ENCODE peak calls at places on chromosomes 6 and 20, in five cellular contexts. A is GM13977, G is B cell, B is tibial nerve, V is Caco-2. X is an unnamed sample.

GRCh38 chr20:11748436-11748835 is 169.3 kb upstream of the BTBD3 start:
- DNase-seq in A (no peak), G (no peak), B (no peak), V (no peak), X (no peak)

GRCh38 chr6:128580224-128581110 is 60.1 kb upstream of the PTPRK start:
- DNase-seq in A (no peak), G (no peak), B (no peak), V (no peak), X (no peak)

GRCh38 chr20:62412194-62413024 is 5.3 kb upstream of the CABLES2 start:
- DNase-seq in A (no peak), G (no peak), B (no peak), V (no peak), X (no peak)

GRCh38 chr6:90343581-90343980 is 46.9 kb upstream of the BACH2 start:
- DNase-seq in A (no peak), G (no peak), B (no peak), V (no peak), X (no peak)

GRCh38 chr6:14717307-14717706 is 528.6 kb upstream of the JARID2 start:
- DNase-seq in A (no peak), G (no peak), B (no peak), V (no peak), X (peak; percentile 22)

GRCh38 chr6:169850154-169850553 is 98.7 kb downstream of the ERMARD start:
- DNase-seq in A (no peak), G (no peak), B (no peak), V (no peak), X (no peak)

GRCh38 chr6:130717657-130718056 is 109.5 kb upstream of the SMLR1 start:
- DNase-seq in A (no peak), G (no peak), B (no peak), V (no peak), X (no peak)

GRCh38 chr20:2750343-2751251 is 49.8 kb downstream of the CPXM1 start:
- DNase-seq in A (no peak), G (no peak), B (peak; percentile 61), V (peak; percentile 53), X (no peak)

GRCh38 chr20:63854069-63854765 is 7.1 kb upstream of the ABHD16B start:
- DNase-seq in A (peak; percentile 74), G (no peak), B (no peak), V (no peak), X (peak; percentile 64)

GRCh38 chr6:16256781-16257180 is 18.4 kb downstream of the GMPR start:
- DNase-seq in A (no peak), G (no peak), B (no peak), V (no peak), X (no peak)

GRCh38 chr6:14399635-14400034 is 282.1 kb downstream of the CD83 start:
- DNase-seq in A (no peak), G (no peak), B (no peak), V (no peak), X (no peak)

DNA sequence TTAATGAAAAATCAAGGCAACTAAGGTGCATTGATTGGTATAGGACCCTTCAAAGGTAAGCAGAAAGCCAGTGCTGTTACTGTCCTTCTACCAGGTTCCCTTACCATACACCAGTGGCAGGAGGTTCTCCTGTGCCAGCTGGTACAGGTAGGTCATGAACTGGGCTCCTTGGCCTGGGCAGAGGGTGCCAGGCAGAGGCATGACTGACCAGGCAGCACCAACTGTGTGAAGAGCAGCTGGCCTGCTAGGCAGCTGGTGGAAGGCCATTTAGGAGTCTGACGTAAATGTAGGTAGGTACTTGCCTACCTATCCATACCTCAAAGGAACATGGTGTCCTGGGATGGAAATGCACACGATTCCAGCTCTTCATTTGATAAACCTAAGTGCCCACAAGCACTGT is 23.3 kb downstream of the PCNA start:
- DNase-seq in A (no peak), G (no peak), B (no peak), V (no peak), X (no peak)
- TF ChIP-seq CTCF in A (no peak), G (no peak), B (no peak), V (no peak), X (no peak)

GRCh38 chr6:124798942-124799496 is 163.2 kb upstream of the RNF217 start:
- DNase-seq in A (no peak), G (no peak), B (no peak), V (no peak), X (no peak)
- TF ChIP-seq CTCF in A (no peak), G (no peak), B (no peak), V (no peak), X (no peak)

GRCh38 chr6:10425973-10426780 is 11.3 kb upstream of the TFAP2A start:
- DNase-seq in A (peak; percentile 73), G (no peak), B (no peak), V (no peak), X (no peak)

GRCh38 chr6:10421508-10422281 is 6.8 kb upstream of the TFAP2A start:
- DNase-seq in A (no peak), G (no peak), B (no peak), V (no peak), X (peak; percentile 16)

GRCh38 chr6:10422282-10423034 is 7.6 kb upstream of the TFAP2A start:
- DNase-seq in A (no peak), G (no peak), B (no peak), V (no peak), X (no peak)

GRCh38 chr6:10425177-10425972 is 10.5 kb upstream of the TFAP2A start:
- DNase-seq in A (no peak), G (no peak), B (no peak), V (no peak), X (no peak)

GRCh38 chr6:10424005-10424404 is 9.1 kb upstream of the TFAP2A start:
- DNase-seq in A (no peak), G (no peak), B (no peak), V (no peak), X (peak; percentile 15)
- TF ChIP-seq CTCF in A (no peak), G (no peak), B (no peak), V (peak; percentile 10), X (no peak)

DNA sequence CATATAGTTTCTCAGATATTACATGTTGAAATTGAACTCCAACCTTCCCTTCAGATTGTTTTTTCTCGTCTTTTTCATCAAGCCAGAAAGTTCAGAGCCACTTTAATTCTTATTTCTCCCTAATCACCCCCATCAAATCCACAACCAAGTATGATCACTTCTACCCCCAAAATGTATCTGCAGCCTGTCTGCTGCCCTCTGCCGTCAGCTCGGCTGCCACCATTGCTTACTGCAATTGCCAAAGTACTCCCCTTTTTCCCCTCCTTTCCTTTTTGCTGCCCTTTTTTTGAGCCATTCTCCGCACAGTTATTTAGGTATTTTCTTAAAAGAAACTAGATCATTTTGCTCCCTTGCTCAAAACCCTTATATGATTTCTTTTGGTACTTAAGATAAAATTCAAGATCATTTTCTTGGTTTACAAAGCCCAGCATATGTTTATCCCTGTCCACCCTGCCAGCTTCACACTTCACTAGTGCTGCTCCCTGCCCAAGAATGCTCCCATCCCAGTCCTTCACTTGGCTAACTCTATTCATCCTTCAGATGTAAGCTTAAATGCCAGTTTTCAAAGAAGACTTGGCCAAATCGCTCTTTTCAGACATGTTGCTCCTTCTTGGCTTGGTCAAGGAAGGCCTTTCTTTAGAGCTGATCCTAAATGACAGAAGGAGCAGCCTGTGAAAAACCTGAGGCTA is 63.6 kb downstream of the SH3BGRL2 start:
- DNase-seq in A (no peak), G (no peak), B (no peak), V (no peak), X (no peak)
- TF ChIP-seq CTCF in A (no peak), G (no peak), B (no peak), V (no peak), X (no peak)

DNA sequence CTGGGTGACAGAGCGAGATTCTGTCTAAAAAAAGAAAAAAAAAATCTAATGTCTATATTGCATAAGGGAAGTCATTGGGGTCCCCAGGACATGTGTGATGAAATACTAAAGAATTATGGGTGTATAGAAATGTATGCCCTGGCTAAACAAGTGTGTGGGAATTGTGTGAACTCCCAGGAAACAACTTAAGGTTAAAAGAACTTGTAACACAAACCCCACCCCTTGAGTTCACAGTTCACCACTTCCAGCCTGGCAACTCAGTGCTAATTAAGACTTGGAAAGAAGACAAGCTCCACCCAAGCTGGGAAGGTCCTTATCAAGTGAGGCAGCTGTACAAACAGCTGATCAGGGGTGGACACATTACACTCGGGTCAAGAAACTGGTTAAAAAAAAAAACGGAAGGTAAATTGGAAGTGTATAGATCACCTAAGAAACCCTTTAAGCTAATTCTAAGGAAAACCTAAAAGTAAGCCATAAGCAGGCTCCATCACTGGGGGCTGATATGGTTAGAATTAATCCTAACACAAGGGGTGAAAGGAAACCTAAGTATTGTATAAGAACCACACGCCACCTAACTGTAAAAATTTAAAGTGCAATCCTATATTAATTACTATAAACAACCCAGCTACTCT is 25.2 kb downstream of the HLA-A start:
- DNase-seq in A (no peak), G (no peak), B (no peak), V (peak; percentile 58), X (no peak)
- TF ChIP-seq CTCF in A (peak; percentile 27), G (no peak), B (peak; percentile 3), V (no peak), X (peak; percentile 23)

GRCh38 chr6:94813806-94814205 is 763.5 kb upstream of the MANEA start:
- DNase-seq in A (no peak), G (no peak), B (no peak), V (no peak), X (no peak)
- TF ChIP-seq CTCF in A (no peak), G (no peak), B (no peak), V (no peak), X (no peak)

GRCh38 chr6:28383235-28384142 is 16.1 kb downstream of the ZSCAN12 start:
- DNase-seq in A (peak; percentile 78), G (peak; percentile 89), B (peak; percentile 75), V (peak; percentile 95), X (peak; percentile 84)
- TF ChIP-seq CTCF in A (peak; percentile 49), G (peak; percentile 42), B (peak; percentile 25), V (peak; percentile 57), X (peak; percentile 46)